ENCODE peak calls at places on chromosomes 2 and 18, in seven cellular contexts. I is IMR-90, B is uterus, Y is bronchial epithelial cell, C is body of pancreas, W is thyroid gland, K is fibroblast of mammary gland. U is an unnamed sample.

GRCh38 chr2:30026091-30027055 is 105.0 kb upstream of the ALK start:
- DNase-seq in I (peak; percentile 22), W (peak; percentile 53), Y (peak; percentile 79), K (peak; percentile 57), C (peak; percentile 45), B (no peak), U (peak; percentile 70)

GRCh38 chr18:57801379-57802165 is 1.5 kb downstream of the ATP8B1 start:
- DNase-seq in B (no peak), Y (no peak), W (peak; percentile 48), C (peak; percentile 35), K (no peak), I (no peak), U (no peak)

GRCh38 chr18:2050016-2050415 is 521.3 kb downstream of the METTL4 start:
- DNase-seq in W (no peak), K (no peak), I (no peak), B (no peak), C (no peak), Y (peak; percentile 63), U (no peak)

GRCh38 chr2:29583104-29583503 is 338.3 kb downstream of the ALK start:
- DNase-seq in K (peak; percentile 37), Y (peak; percentile 96), I (peak; percentile 54), B (no peak), C (no peak), W (no peak), U (no peak)

GRCh38 chr2:220533485-220533884 is 906.1 kb downstream of the SLC4A3 start:
- DNase-seq in B (no peak), C (no peak), W (no peak), Y (peak; percentile 42), K (peak; percentile 57), I (peak; percentile 57), U (peak; percentile 60)

GRCh38 chr2:71610671-71611070 is 157.3 kb downstream of the DYSF start:
- DNase-seq in K (no peak), W (no peak), I (no peak), C (peak; percentile 4), B (no peak), Y (no peak), U (no peak)

GRCh38 chr2:240784629-240785423 is 35.2 kb downstream of the KIF1A start:
- DNase-seq in K (no peak), Y (no peak), I (no peak), C (no peak), B (no peak), W (no peak), U (no peak)

GRCh38 chr2:209422191-209422754 is 1.6 kb upstream of the MAP2 start:
- DNase-seq in I (no peak), W (no peak), Y (peak; percentile 74), B (no peak), K (no peak), C (no peak), U (no peak)

GRCh38 chr2:102442967-102443828 is 20.2 kb downstream of the IL18RAP start:
- DNase-seq in C (no peak), I (peak; percentile 39), B (no peak), W (peak; percentile 24), Y (peak; percentile 44), K (peak; percentile 52), U (peak; percentile 21)

GRCh38 chr2:11899264-11899818 is 152.9 kb downstream of the LPIN1 start:
- DNase-seq in K (peak; percentile 88), I (peak; percentile 63), W (no peak), Y (peak; percentile 74), B (no peak), C (no peak), U (peak; percentile 59)

GRCh38 chr2:102063948-102064678 is 72.4 kb downstream of the IL1R2 start:
- DNase-seq in W (peak; percentile 94), B (peak; percentile 95), C (peak; percentile 77), K (peak; percentile 100), Y (peak; percentile 93), I (peak; percentile 99), U (peak; percentile 100)

GRCh38 chr2:144131042-144131441 is 388.9 kb downstream of the ZEB2 start:
- DNase-seq in K (peak; percentile 69), C (no peak), I (peak; percentile 85), B (no peak), Y (peak; percentile 71), W (no peak), U (peak; percentile 80)

GRCh38 chr2:26245231-26245732 is 543 bp downstream of the HADHB start:
- DNase-seq in Y (peak; percentile 43), C (no peak), I (peak; percentile 28), K (peak; percentile 45), W (peak; percentile 41), B (no peak), U (no peak)

GRCh38 chr18:70037453-70038061 is 89.9 kb upstream of the CD226 start:
- DNase-seq in C (no peak), B (no peak), W (no peak), I (no peak), Y (peak; percentile 16), K (no peak), U (no peak)

GRCh38 chr18:45359275-45360009 is 255.8 kb upstream of the SLC14A2 start:
- DNase-seq in I (no peak), B (no peak), C (peak; percentile 79), W (no peak), K (no peak), Y (no peak), U (no peak)

GRCh38 chr2:100895402-100895801 is 75.5 kb downstream of the NPAS2 start:
- DNase-seq in C (peak; percentile 75), Y (no peak), B (no peak), W (peak; percentile 94), K (no peak), I (no peak), U (peak; percentile 38)

GRCh38 chr2:7813541-7814310 is 868.1 kb upstream of the ID2 start:
- DNase-seq in B (no peak), K (peak; percentile 70), Y (no peak), C (no peak), I (peak; percentile 12), W (no peak), U (peak; percentile 55)

GRCh38 chr18:58669731-58670379 is 1.4 kb upstream of the MALT1 start:
- DNase-seq in W (no peak), B (no peak), C (no peak), K (peak; percentile 76), I (peak; percentile 68), Y (peak; percentile 97), U (peak; percentile 27)

GRCh38 chr18:13629841-13630747 is 96.3 kb downstream of the FAM210A start:
- DNase-seq in C (no peak), B (peak; percentile 62), W (peak; percentile 58), Y (peak; percentile 44), I (peak; percentile 50), K (peak; percentile 60), U (peak; percentile 80)

GRCh38 chr18:3665780-3666525 is 216.0 kb downstream of the TGIF1 start:
- DNase-seq in C (peak; percentile 86), W (peak; percentile 77), I (peak; percentile 91), K (peak; percentile 92), Y (peak; percentile 77), B (peak; percentile 83), U (peak; percentile 94)
- H3K4me3 ChIP-seq in C (no peak overlapping the region), W (peak overlapping the region; percentile 3), I (no peak overlapping the region), K (no peak overlapping the region), Y (no peak overlapping the region), B (peak overlapping the region; percentile 7), U (no peak overlapping the region)

GRCh38 chr2:120825370-120826259 is 89.9 kb downstream of the GLI2 start:
- DNase-seq in B (no peak), K (peak; percentile 75), C (no peak), W (peak; percentile 13), Y (peak; percentile 26), I (peak; percentile 90), U (peak; percentile 95)
- TF ChIP-seq CTCF in B (no peak), K (no peak), C (no peak), W (no peak), Y (no peak), I (no peak), U (no peak)

GRCh38 chr2:83587309-83587708 is 871.8 kb downstream of the SUCLG1 start:
- DNase-seq in W (no peak), Y (peak; percentile 5), C (no peak), B (no peak), K (no peak), I (no peak), U (no peak)

GRCh38 chr2:83582589-83582988 is 876.5 kb downstream of the SUCLG1 start:
- DNase-seq in Y (no peak), W (no peak), B (no peak), K (no peak), C (no peak), I (no peak), U (no peak)

GRCh38 chr2:83585250-83585649 is 873.8 kb downstream of the SUCLG1 start:
- DNase-seq in K (no peak), I (no peak), Y (no peak), C (no peak), B (no peak), W (no peak), U (no peak)

DNA sequence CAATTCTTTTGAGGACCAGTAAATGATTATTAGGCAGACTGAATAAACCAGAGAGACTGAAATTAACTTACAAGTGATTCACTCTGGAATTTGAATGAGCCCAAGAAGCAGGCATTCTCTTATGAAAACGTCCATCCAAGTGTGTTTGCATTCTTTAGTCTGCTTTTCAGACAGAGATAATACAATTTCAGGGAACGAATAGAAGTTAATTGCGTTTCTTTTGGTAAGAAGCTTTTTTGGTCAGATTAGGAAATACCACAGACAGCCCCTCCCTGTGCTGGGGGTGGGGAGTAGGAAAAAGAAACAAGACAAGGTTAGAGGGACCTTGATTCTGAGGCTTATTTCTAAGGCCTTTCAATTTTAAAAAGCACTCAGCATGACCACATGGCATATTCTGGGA is 874.4 kb downstream of the SUCLG1 start:
- DNase-seq in C (no peak), W (no peak), Y (no peak), K (no peak), B (no peak), I (no peak), U (peak; percentile 36)
- H3K4me3 ChIP-seq in C (no peak overlapping the region), W (no peak overlapping the region), Y (no peak overlapping the region), K (no peak overlapping the region), B (no peak overlapping the region), I (no peak overlapping the region), U (no peak overlapping the region)

GRCh38 chr2:2845796-2846315 is 514.8 kb upstream of the MYT1L start:
- DNase-seq in I (no peak), B (no peak), W (no peak), Y (no peak), C (no peak), K (no peak), U (no peak)

GRCh38 chr2:2846379-2847130 is 515.5 kb upstream of the MYT1L start:
- DNase-seq in W (peak; percentile 71), Y (peak; percentile 24), I (no peak), B (peak; percentile 22), C (peak; percentile 80), K (no peak), U (no peak)

GRCh38 chr2:2842466-2842865 is 511.4 kb upstream of the MYT1L start:
- DNase-seq in C (no peak), Y (no peak), W (no peak), B (no peak), K (no peak), I (no peak), U (no peak)

GRCh38 chr2:2845267-2845666 is 514.2 kb upstream of the MYT1L start:
- DNase-seq in I (no peak), C (no peak), B (no peak), Y (peak; percentile 27), W (no peak), K (no peak), U (no peak)

DNA sequence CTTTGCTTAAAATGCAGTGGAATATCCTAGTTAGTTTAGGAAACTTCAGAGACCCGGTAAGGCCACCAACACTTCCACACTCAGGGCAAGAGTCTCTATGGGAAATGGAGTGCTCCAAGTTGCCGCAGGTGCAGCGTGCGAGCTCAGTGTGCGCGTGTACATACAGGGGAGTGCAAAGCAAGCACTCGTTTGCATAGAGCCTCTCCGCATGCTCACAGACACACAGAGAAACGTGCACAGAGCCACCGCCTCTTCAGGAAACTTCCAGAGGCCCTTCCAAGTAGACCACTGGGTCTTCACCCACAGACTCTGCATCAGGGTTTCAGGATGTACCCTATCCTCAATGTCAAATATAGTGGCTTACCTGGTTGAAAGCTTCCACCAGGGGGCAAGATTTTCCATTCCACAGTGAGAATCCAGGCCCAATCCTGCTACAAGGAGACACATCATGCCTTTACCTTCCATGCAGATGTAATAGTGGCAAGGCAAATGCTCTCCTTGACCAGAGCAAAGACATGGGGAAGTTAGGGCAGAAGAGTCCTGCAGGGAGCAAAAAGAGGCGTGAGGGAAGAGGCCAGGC is 513.0 kb upstream of the MYT1L start:
- DNase-seq in C (no peak), K (no peak), I (no peak), W (peak; percentile 12), B (no peak), Y (no peak), U (no peak)
- TF ChIP-seq CTCF in C (peak; percentile 44), K (no peak), I (no peak), W (peak; percentile 27), B (no peak), Y (no peak), U (no peak)

U was measured in foreskin fibroblast.